ENCODE peak calls at places on chromosome 9, in six cellular contexts. Y is activated CD4-positive, CD25-positive, alpha-beta regulatory T cell; W is SJSA1; M is activated naive CD4-positive, alpha-beta T cell; R is ACHN; B is AG04450. Q is an unnamed sample.

GRCh38 chr9:133955821-133956411 is 36.2 kb downstream of the VAV2 start:
- DNase-seq in Y (no peak), W (no peak), M (no peak), R (no peak), B (no peak), Q (no peak)

GRCh38 chr9:135608294-135608998 is 30.9 kb downstream of the GLT6D1 start:
- DNase-seq in Y (no peak), W (no peak), M (no peak), R (no peak), B (no peak), Q (no peak)

GRCh38 chr9:123470121-123470851 is 114.3 kb downstream of the CRB2 start:
- DNase-seq in Y (no peak), W (no peak), M (no peak), R (no peak), B (no peak), Q (no peak)

GRCh38 chr9:95143591-95144561 is 173.6 kb downstream of the FANCC start:
- DNase-seq in Y (no peak), W (peak; percentile 27), M (no peak), R (no peak), B (peak; percentile 60), Q (no peak)

GRCh38 chr9:115786321-115786720 is 367.3 kb upstream of the PAPPA start:
- DNase-seq in Y (no peak), W (no peak), M (no peak), R (no peak), B (no peak), Q (no peak)

GRCh38 chr9:33065157-33066076 is 11.1 kb downstream of the SMU1 start:
- DNase-seq in Y (no peak), W (no peak), M (no peak), R (no peak), B (no peak), Q (no peak)

GRCh38 chr9:4796988-4797956 is 4.5 kb downstream of the RCL1 start:
- DNase-seq in Y (no peak), W (peak; percentile 1), M (no peak), R (peak; percentile 45), B (no peak), Q (no peak)

GRCh38 chr9:366620-367019 is 152.0 kb downstream of the DOCK8 start:
- DNase-seq in Y (no peak), W (no peak), M (no peak), R (no peak), B (no peak), Q (no peak)